ENCODE peak calls at places on chromosomes 16 and 17, in four cellular contexts. P is Karpas-422, N is PC-3, T is adrenal gland. O is an unnamed sample.
A peak's percentile ranks its signal among the peaks of the same experiment; 100 is the strongest.

GRCh38 chr17:10197721-10198508 is 491 bp downstream of the GAS7 start:
- DNase-seq in P (no peak), T (no peak), N (no peak), O (peak; percentile 44)

GRCh38 chr17:61581611-61582349 is 9.2 kb downstream of the NACA2 start:
- DNase-seq in P (no peak), N (peak; percentile 53), T (no peak), O (no peak)

GRCh38 chr16:57235128-57236092 is 9.6 kb upstream of the ARL2BP start:
- DNase-seq in N (peak; percentile 28), T (no peak), P (peak; percentile 83), O (peak; percentile 38)

GRCh38 chr16:58426095-58426494 is 33.8 kb downstream of the GINS3 start:
- DNase-seq in T (peak; percentile 49), N (no peak), P (peak; percentile 72), O (no peak)

GRCh38 chr16:72723781-72724180 is 324.1 kb downstream of the ZFHX3 start:
- DNase-seq in N (peak; percentile 77), P (no peak), T (no peak), O (no peak)

GRCh38 chr17:20073056-20073979 is 64.2 kb downstream of the SPECC1 start:
- DNase-seq in T (peak; percentile 49), P (no peak), N (no peak), O (no peak)

GRCh38 chr17:19317359-19318095 is 45.0 kb downstream of the B9D1 start:
- DNase-seq in T (peak; percentile 97), P (peak; percentile 77), N (no peak), O (peak; percentile 91)

GRCh38 chr17:62163847-62164246 is 98.8 kb upstream of the MED13 start:
- DNase-seq in N (peak; percentile 85), T (no peak), P (no peak), O (peak; percentile 63)

GRCh38 chr16:82108774-82109173 is 61.2 kb downstream of the MPHOSPH6 start:
- DNase-seq in T (no peak), N (no peak), P (no peak), O (no peak)

GRCh38 chr16:82011199-82011641 is at the start of gene SDR42E1:
- DNase-seq in T (no peak), P (peak; percentile 94), N (no peak), O (no peak)

GRCh38 chr17:79024901-79025737 is 1.1 kb downstream of the C1QTNF1 start:
- DNase-seq in N (peak; percentile 54), T (peak; percentile 71), P (no peak), O (no peak)

GRCh38 chr16:67541391-67542263 is 13.0 kb downstream of the RIPOR1 start:
- DNase-seq in T (peak; percentile 65), P (peak; percentile 45), N (peak; percentile 69), O (no peak)

GRCh38 chr17:77432791-77433190 is 292.0 kb downstream of the SEC14L1 start:
- DNase-seq in N (no peak), P (no peak), T (no peak), O (no peak)

GRCh38 chr17:74408262-74408661 is 23.6 kb upstream of the GPRC5C start:
- DNase-seq in T (peak; percentile 27), N (peak; percentile 63), P (no peak), O (peak; percentile 68)

GRCh38 chr17:62629556-62630364 is 2.3 kb downstream of the MRC2 start:
- DNase-seq in P (no peak), N (no peak), T (no peak), O (no peak)

GRCh38 chr17:2797226-2797625 is 988 bp downstream of the RAP1GAP2 start:
- DNase-seq in P (no peak), N (no peak), T (no peak), O (no peak)

GRCh38 chr17:12965988-12966387 is 51.8 kb downstream of the ELAC2 start:
- DNase-seq in T (no peak), N (no peak), P (no peak), O (no peak)

GRCh38 chr17:696412-696811 is 18.2 kb downstream of the VPS53 start:
- DNase-seq in T (no peak), N (no peak), P (no peak), O (no peak)

DNA sequence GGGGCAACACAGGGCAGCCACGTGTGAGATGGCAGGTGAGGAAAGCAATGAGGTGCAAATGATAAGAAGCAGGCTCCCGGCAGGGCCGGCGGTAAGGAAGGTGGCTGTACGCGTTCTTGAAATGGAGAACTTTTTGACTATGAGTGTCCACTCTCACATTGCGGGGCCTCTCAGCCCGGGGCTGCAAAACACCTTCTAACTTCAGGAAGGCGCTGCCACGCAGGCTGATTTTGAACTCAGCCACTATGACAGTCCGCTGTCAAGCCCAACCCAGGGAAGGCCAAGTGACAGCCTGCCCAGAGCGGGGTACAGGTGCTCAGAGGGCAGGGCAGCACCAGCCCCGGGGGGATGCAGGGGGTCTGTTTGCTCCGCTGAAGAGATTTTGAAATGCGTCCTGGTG is 14.3 kb upstream of the SREBF1 start:
- DNase-seq in P (no peak), T (no peak), N (no peak), O (no peak)
- H3K4me1 ChIP-seq in P (peaks cover 19% of the 10 kb centered on the region), T (peaks cover 25% of the 10 kb centered on the region), N (peaks cover 24% of the 10 kb centered on the region), O (peaks cover 47% of the 10 kb centered on the region)

DNA sequence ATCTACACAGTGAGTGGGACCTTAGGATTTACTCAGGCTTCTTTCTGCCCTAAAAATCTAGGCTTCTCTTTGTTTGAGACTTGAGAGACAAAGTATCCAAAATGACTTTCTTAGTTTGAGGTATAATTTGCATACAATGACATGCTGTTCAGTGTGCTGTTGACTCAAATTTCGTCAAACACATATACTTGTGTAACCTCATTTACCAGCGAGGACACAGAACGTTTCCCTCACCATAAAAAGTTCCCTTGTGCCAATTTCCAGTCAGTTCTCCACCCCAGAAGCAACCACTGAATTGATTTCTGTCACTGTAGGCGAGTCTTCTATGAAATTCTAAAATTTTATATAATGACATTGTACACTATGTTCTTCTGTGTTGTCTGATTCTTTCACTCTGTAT is 68.0 kb upstream of the MAF start:
- DNase-seq in N (no peak), P (no peak), T (no peak), O (no peak)
- H3K9me3 ChIP-seq in N (no peaks in the 10 kb centered on the region), P (no peaks in the 10 kb centered on the region), T (no peaks in the 10 kb centered on the region), O (no peaks in the 10 kb centered on the region)

GRCh38 chr16:85749686-85750020 is 1.2 kb downstream of the C16orf74 start:
- DNase-seq in P (no peak), N (no peak), T (no peak), O (no peak)
- H3K4me3 ChIP-seq in P (peak overlapping the region; percentile 62), N (peak overlapping the region; percentile 95), T (no peak overlapping the region), O (no peak overlapping the region)

GRCh38 chr17:81565231-81565630 is 13.1 kb upstream of the FAAP100 start:
- DNase-seq in N (no peak), T (no peak), P (no peak), O (no peak)
- H3K4me1 ChIP-seq in N (peaks cover 40% of the 10 kb centered on the region), T (peaks cover 14% of the 10 kb centered on the region), P (peaks cover 15% of the 10 kb centered on the region), O (peaks cover 30% of the 10 kb centered on the region)

DNA sequence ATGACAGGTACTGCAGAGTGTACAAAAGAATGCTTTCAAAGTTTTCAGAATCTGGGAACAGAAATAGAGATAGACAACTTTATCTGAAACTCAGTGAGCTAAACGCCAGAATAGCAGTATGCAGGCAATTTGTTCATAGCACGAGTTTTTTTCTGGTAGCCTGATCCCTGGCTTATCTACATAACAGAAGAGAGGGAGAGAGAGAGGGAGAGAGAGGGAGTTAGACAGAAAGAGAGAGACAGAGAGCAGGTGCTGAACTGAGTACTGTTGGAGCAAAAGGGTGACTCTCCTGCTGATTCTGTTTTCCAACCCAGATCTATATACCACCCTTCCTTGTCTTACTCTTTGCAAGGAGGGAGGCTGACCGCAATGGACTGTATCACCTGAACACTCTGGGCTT is 388.0 kb upstream of the CA10 start:
- DNase-seq in P (no peak), N (no peak), T (no peak), O (no peak)
- H3K9me3 ChIP-seq in P (peaks cover 12% of the 10 kb centered on the region), N (peaks cover 36% of the 10 kb centered on the region), T (no peaks in the 10 kb centered on the region), O (no peaks in the 10 kb centered on the region)

GRCh38 chr17:48427598-48427997 is 2.4 kb downstream of the SKAP1 start:
- DNase-seq in P (no peak), N (peak; percentile 22), T (no peak), O (no peak)

GRCh38 chr17:48426019-48426418 is 4.0 kb downstream of the SKAP1 start:
- DNase-seq in N (no peak), T (no peak), P (no peak), O (no peak)

GRCh38 chr17:48429638-48430586 is at the start of gene SKAP1:
- DNase-seq in N (no peak), T (no peak), P (no peak), O (peak; percentile 13)

GRCh38 chr17:48432820-48433775 is 3.1 kb upstream of the SKAP1 start:
- DNase-seq in T (peak; percentile 25), P (no peak), N (no peak), O (no peak)

GRCh38 chr17:48429156-48429555 is 858 bp downstream of the SKAP1 start:
- DNase-seq in P (no peak), T (no peak), N (no peak), O (no peak)
- H3K4me3 ChIP-seq in P (no peak overlapping the region), T (no peak overlapping the region), N (no peak overlapping the region), O (no peak overlapping the region)

O was measured in hepatocyte.